ENCODE peak calls at places on chromosomes 4 and X, in five cellular contexts. N, I, W, X and P are unnamed samples.

GRCh38 chr4:77073106-77073858 is 2.5 kb downstream of the CCNI start:
- DNase-seq in X (no peak), I (no peak), W (peak), N (peak), P (no peak)

GRCh38 chr4:118346495-118346894 is 6.3 kb downstream of the PRSS12 start:
- DNase-seq in W (no peak), N (no peak), I (no peak), X (no peak), P (no peak)

GRCh38 chrX:150329888-150330287 is 33.2 kb upstream of the MAMLD1 start:
- DNase-seq in W (no peak), N (no peak), I (no peak), X (no peak), P (no peak)

GRCh38 chr4:1207603-1208265 is 35.4 kb upstream of the SPON2 start:
- DNase-seq in X (peak), N (peak), W (peak), I (peak), P (peak)

GRCh38 chrX:116490091-116490490 is 27.3 kb upstream of the CT83 start:
- DNase-seq in X (no peak), W (no peak), I (peak), N (peak), P (no peak)

GRCh38 chr4:21083413-21083812 is 383.2 kb downstream of the PACRGL start:
- DNase-seq in W (no peak), X (no peak), I (no peak), N (no peak), P (no peak)

GRCh38 chr4:37890501-37891220 is at the start of gene TBC1D1:
- DNase-seq in I (peak), N (no peak), X (peak), W (no peak), P (peak)

GRCh38 chr4:91577864-91578263 is 725.9 kb upstream of the GRID2 start:
- DNase-seq in N (no peak), X (no peak), W (no peak), I (no peak), P (no peak)

GRCh38 chrX:78922754-78923153 is 22.4 kb upstream of the P2RY10 start:
- DNase-seq in I (no peak), X (no peak), N (peak), W (no peak), P (no peak)